ENCODE peak calls at places on chromosomes 6 and 20, in four cellular contexts. R, O, J and D are unnamed samples.

GRCh38 chr6:33433001-33433559 is 13.2 kb downstream of the SYNGAP1 start:
- DNase-seq in R (no peak), O (no peak), J (no peak), D (no peak)

GRCh38 chr6:52136934-52137467 is 49.2 kb upstream of the IL17A start:
- DNase-seq in R (no peak), O (no peak), J (no peak), D (no peak)

GRCh38 chr6:139871844-139872510 is 497.5 kb upstream of the CITED2 start:
- DNase-seq in R (no peak), O (no peak), J (no peak), D (no peak)

GRCh38 chr20:59047938-59048680 is 5.5 kb upstream of the PRELID3B start:
- DNase-seq in R (peak; percentile 38), O (no peak), J (no peak), D (no peak)

GRCh38 chr6:138007014-138007472 is 100.2 kb downstream of the PERP start:
- DNase-seq in R (peak; percentile 33), O (peak; percentile 43), J (no peak), D (peak; percentile 30)

GRCh38 chr6:91860951-91861350 is 1274.1 kb upstream of the MAP3K7 start:
- DNase-seq in R (peak; percentile 69), O (no peak), J (no peak), D (no peak)

GRCh38 chr6:6631526-6632276 is 43.2 kb downstream of the LY86 start:
- DNase-seq in R (no peak), O (no peak), J (no peak), D (peak; percentile 86)

GRCh38 chr6:146546440-146546839 is 2.8 kb downstream of the RAB32 start:
- DNase-seq in R (peak; percentile 85), O (no peak), J (no peak), D (no peak)

GRCh38 chr6:167296293-167296690 is 5.2 kb downstream of the UNC93A start:
- DNase-seq in R (no peak), O (no peak), J (no peak), D (no peak)

GRCh38 chr20:33933469-33933909 is 60.2 kb upstream of the RALY start:
- DNase-seq in R (peak; percentile 27), O (peak; percentile 36), J (peak; percentile 24), D (peak; percentile 69)

GRCh38 chr20:40961686-40962640 is 66.7 kb upstream of the TOP1 start:
- DNase-seq in R (peak; percentile 36), O (no peak), J (no peak), D (peak; percentile 37)

GRCh38 chr6:39330476-39330875 is 8.0 kb upstream of the KCNK16 start:
- DNase-seq in R (no peak), O (no peak), J (no peak), D (no peak)

GRCh38 chr6:115983998-115984397 is 76.7 kb downstream of the FRK start:
- DNase-seq in R (no peak), O (no peak), J (no peak), D (no peak)

GRCh38 chr6:78948785-78949184 is 81.4 kb downstream of the IRAK1BP1 start:
- DNase-seq in R (no peak), O (no peak), J (no peak), D (no peak)

GRCh38 chr6:157456524-157456829 is 75.5 kb downstream of the ZDHHC14 start:
- DNase-seq in R (no peak), O (no peak), J (no peak), D (no peak)

GRCh38 chr20:51100617-51101016 is 77.7 kb upstream of the KCNG1 start:
- DNase-seq in R (no peak), O (no peak), J (no peak), D (no peak)

GRCh38 chr6:4401408-4402367 is 266.3 kb upstream of the ECI2 start:
- DNase-seq in R (no peak), O (no peak), J (no peak), D (no peak)

GRCh38 chr6:147430811-147431210 is 77.7 kb upstream of the SAMD5 start:
- DNase-seq in R (no peak), O (no peak), J (no peak), D (no peak)